ENCODE peak calls at places on chromosome 19, in nine cellular contexts. F is Calu3; T is left colon; B is Kasumi-1; M is NCI-H446; R is left cardiac atrium; W is progenitor cell of endocrine pancreas; X is hypothalamus; Q is T-helper 2 cell treated with Interferon-gamma antibody and Interleukin-4, amounts not matched to agents 5 μg/mL and 100 μg/mL, for 36 hours. D is an unnamed sample.

GRCh38 chr19:48123907-48124675 is 13.5 kb upstream of the PLA2G4C start:
- DNase-seq in F (peak), T (no peak), B (peak), M (no peak), R (no peak), W (no peak), X (no peak), Q (peak), D (no peak)

GRCh38 chr19:11136400-11137101 is 19.0 kb downstream of the SPC24 start:
- DNase-seq in F (no peak), T (no peak), B (peak), M (no peak), R (no peak), W (no peak), X (no peak), Q (no peak), D (no peak)

GRCh38 chr19:58033741-58034475 is at the start of gene ZSCAN1:
- DNase-seq in F (no peak), T (peak), B (no peak), M (no peak), R (peak), W (peak), X (peak), Q (no peak), D (peak)

GRCh38 chr19:42255766-42256750 is 1.1 kb upstream of the ERF start:
- DNase-seq in F (peak), T (no peak), B (peak), M (no peak), R (peak), W (no peak), X (peak), Q (no peak), D (no peak)

GRCh38 chr19:7251502-7251901 is 42.7 kb downstream of the INSR start:
- DNase-seq in F (no peak), T (no peak), B (peak), M (no peak), R (no peak), W (no peak), X (no peak), Q (no peak), D (no peak)

GRCh38 chr19:6467384-6467783 is 3.3 kb downstream of the CRB3 start:
- DNase-seq in F (no peak), T (no peak), B (no peak), M (no peak), R (no peak), W (no peak), X (no peak), Q (no peak), D (no peak)

GRCh38 chr19:15199652-15200574 is 882 bp downstream of the NOTCH3 start:
- DNase-seq in F (peak), T (no peak), B (no peak), M (no peak), R (peak), W (peak), X (no peak), Q (no peak), D (no peak)

GRCh38 chr19:47093841-47094240 is 19.7 kb downstream of the ZC3H4 start:
- DNase-seq in F (no peak), T (no peak), B (no peak), M (no peak), R (no peak), W (no peak), X (no peak), Q (peak), D (no peak)

GRCh38 chr19:45137179-45137761 is 23.5 kb downstream of the NKPD1 start:
- DNase-seq in F (no peak), T (no peak), B (no peak), M (no peak), R (peak), W (no peak), X (no peak), Q (no peak), D (no peak)

GRCh38 chr19:11577451-11578341 is at the start of gene ACP5:
- DNase-seq in F (no peak), T (no peak), B (no peak), M (no peak), R (no peak), W (no peak), X (no peak), Q (no peak), D (no peak)

GRCh38 chr19:23460656-23461055 is 65.4 kb upstream of the ZNF91 start:
- DNase-seq in F (no peak), T (no peak), B (no peak), M (no peak), R (no peak), W (no peak), X (no peak), Q (no peak), D (no peak)

GRCh38 chr19:46720516-46721239 is 3.8 kb upstream of the PRKD2 start:
- DNase-seq in F (no peak), T (no peak), B (no peak), M (no peak), R (peak), W (no peak), X (no peak), Q (no peak), D (no peak)

GRCh38 chr19:44891016-44891882 is at the start of gene TOMM40:
- DNase-seq in F (peak), T (no peak), B (peak), M (peak), R (peak), W (peak), X (no peak), Q (no peak), D (peak)

GRCh38 chr19:33052352-33052972 is 12.2 kb downstream of the RHPN2 start:
- DNase-seq in F (peak), T (no peak), B (no peak), M (no peak), R (no peak), W (no peak), X (no peak), Q (no peak), D (peak)

GRCh38 chr19:58563034-58563573 is 4.7 kb upstream of the UBE2M start:
- DNase-seq in F (no peak), T (peak), B (no peak), M (no peak), R (no peak), W (no peak), X (no peak), Q (no peak), D (peak)

GRCh38 chr19:51887522-51888498 is at the start of gene ZNF577:
- DNase-seq in F (peak), T (peak), B (no peak), M (no peak), R (peak), W (peak), X (peak), Q (no peak), D (peak)

GRCh38 chr19:20051841-20052768 is 12.8 kb upstream of the ZNF682 start:
- DNase-seq in F (peak), T (peak), B (peak), M (no peak), R (peak), W (peak), X (peak), Q (peak), D (peak)

GRCh38 chr19:33784432-33784831 is 12.2 kb upstream of the KCTD15 start:
- DNase-seq in F (no peak), T (no peak), B (no peak), M (no peak), R (no peak), W (no peak), X (no peak), Q (no peak), D (no peak)

GRCh38 chr19:29577662-29577963 is 28.5 kb upstream of the POP4 start:
- DNase-seq in F (no peak), T (no peak), B (no peak), M (no peak), R (no peak), W (no peak), X (no peak), Q (no peak), D (no peak)

GRCh38 chr19:3827306-3827705 is 41.1 kb upstream of the MATK start:
- DNase-seq in F (no peak), T (no peak), B (no peak), M (no peak), R (no peak), W (no peak), X (no peak), Q (no peak), D (no peak)

GRCh38 chr19:18063463-18063862 is 23.3 kb downstream of the IL12RB1 start:
- DNase-seq in F (no peak), T (no peak), B (no peak), M (no peak), R (no peak), W (peak), X (no peak), Q (no peak), D (no peak)

GRCh38 chr19:34555447-34555846 is 73.9 kb downstream of the WTIP start:
- DNase-seq in F (peak), T (no peak), B (peak), M (no peak), R (no peak), W (no peak), X (no peak), Q (no peak), D (no peak)

GRCh38 chr19:38307597-38307996 is 3.5 kb downstream of the C19orf33 start:
- DNase-seq in F (no peak), T (no peak), B (no peak), M (no peak), R (no peak), W (no peak), X (no peak), Q (no peak), D (no peak)

GRCh38 chr19:19259741-19260140 is 13.4 kb downstream of the TM6SF2 start:
- DNase-seq in F (no peak), T (no peak), B (peak), M (peak), R (no peak), W (no peak), X (no peak), Q (no peak), D (no peak)

GRCh38 chr19:8444677-8445487 is at the start of gene HNRNPM:
- DNase-seq in F (peak), T (peak), B (peak), M (peak), R (peak), W (peak), X (peak), Q (peak), D (peak)

GRCh38 chr19:12749938-12750521 is 1.6 kb upstream of the BEST2 start:
- DNase-seq in F (no peak), T (peak), B (no peak), M (no peak), R (no peak), W (no peak), X (no peak), Q (no peak), D (no peak)

D was measured in stomach.